ENCODE peak calls at places on chromosomes 2 and 18, in five cellular contexts. B is K562, U is H1, C is HepG2, S is GM12878. I is an unnamed sample.

GRCh38 chr2:44195714-44196113 is 27.0 kb downstream of the PPM1B start:
- DNase-seq in B (no peak), U (no peak), C (no peak), S (no peak), I (no peak)

GRCh38 chr2:55961318-55961911 is 37.8 kb upstream of the EFEMP1 start:
- DNase-seq in B (peak), U (no peak), C (peak), S (no peak), I (peak)

GRCh38 chr2:232203936-232204335 is 174.6 kb upstream of the ALPP start:
- DNase-seq in B (no peak), U (no peak), C (no peak), S (no peak), I (no peak)

GRCh38 chr18:23964282-23965238 is 50.0 kb upstream of the TTC39C start:
- DNase-seq in B (peak), U (no peak), C (no peak), S (no peak), I (no peak)

GRCh38 chr2:227884511-227884947 is 13.1 kb downstream of the DAW1 start:
- DNase-seq in B (peak), U (peak), C (peak), S (no peak), I (peak)

GRCh38 chr2:124149571-124149970 is 124.5 kb downstream of the CNTNAP5 start:
- DNase-seq in B (no peak), U (no peak), C (no peak), S (no peak), I (no peak)

GRCh38 chr2:56239030-56239429 is 55.2 kb downstream of the CCDC85A start:
- DNase-seq in B (no peak), U (no peak), C (no peak), S (no peak), I (no peak)

GRCh38 chr2:37809525-37809924 is 115.6 kb upstream of the RMDN2 start:
- DNase-seq in B (peak), U (no peak), C (no peak), S (no peak), I (no peak)

GRCh38 chr2:45119038-45119437 is 109.8 kb upstream of the SIX2 start:
- DNase-seq in B (no peak), U (no peak), C (peak), S (no peak), I (peak)

GRCh38 chr2:241214209-241214608 is 25.7 kb downstream of the ANO7 start:
- DNase-seq in B (no peak), U (no peak), C (peak), S (no peak), I (no peak)

GRCh38 chr2:64276417-64277095 is 132.3 kb upstream of the PELI1 start:
- DNase-seq in B (no peak), U (peak), C (no peak), S (no peak), I (no peak)

GRCh38 chr2:37842732-37843353 is 82.2 kb upstream of the RMDN2 start:
- DNase-seq in B (no peak), U (no peak), C (no peak), S (no peak), I (no peak)

GRCh38 chr2:110678457-110679336 is 834 bp upstream of the BUB1 start:
- DNase-seq in B (peak), U (no peak), C (no peak), S (no peak), I (peak)

DNA sequence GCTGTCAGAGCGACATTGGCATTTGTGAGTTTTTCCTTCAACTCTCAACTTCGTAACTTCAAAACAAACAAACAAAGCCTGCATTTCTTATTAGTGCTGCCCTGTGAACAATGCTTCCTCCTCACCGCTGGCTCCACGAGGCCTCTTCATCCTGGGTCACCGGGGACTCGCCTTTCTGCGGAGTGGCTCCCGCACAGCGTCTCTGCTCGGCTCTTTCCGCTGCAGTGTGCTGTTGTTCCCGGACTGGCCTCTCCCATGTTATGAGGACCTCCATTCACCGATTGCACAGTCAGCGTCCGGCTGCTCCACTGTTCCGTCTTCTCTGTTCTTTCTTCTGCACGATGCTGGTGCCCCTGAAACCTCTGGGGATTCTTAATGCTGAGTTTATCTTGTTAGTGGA is 16.2 kb downstream of the COLEC11 start:
- DNase-seq in B (no peak), U (no peak), C (no peak), S (no peak), I (no peak)
- TF ChIP-seq KDM1A in B (no peak), U (no peak), C (no peak), S (no peak), I (no peak)

GRCh38 chr2:169732583-169733358 is 861 bp upstream of the KLHL23 start:
- DNase-seq in B (peak), U (no peak), C (peak), S (no peak), I (peak)

GRCh38 chr2:169732075-169732474 is 1.6 kb upstream of the KLHL23 start:
- DNase-seq in B (no peak), U (no peak), C (no peak), S (no peak), I (no peak)

GRCh38 chr2:169735623-169736022 is 2.0 kb downstream of the KLHL23 start:
- DNase-seq in B (no peak), U (no peak), C (no peak), S (no peak), I (no peak)

GRCh38 chr2:169736902-169737301 is 3.3 kb downstream of the KLHL23 start:
- DNase-seq in B (peak), U (no peak), C (no peak), S (no peak), I (no peak)

DNA sequence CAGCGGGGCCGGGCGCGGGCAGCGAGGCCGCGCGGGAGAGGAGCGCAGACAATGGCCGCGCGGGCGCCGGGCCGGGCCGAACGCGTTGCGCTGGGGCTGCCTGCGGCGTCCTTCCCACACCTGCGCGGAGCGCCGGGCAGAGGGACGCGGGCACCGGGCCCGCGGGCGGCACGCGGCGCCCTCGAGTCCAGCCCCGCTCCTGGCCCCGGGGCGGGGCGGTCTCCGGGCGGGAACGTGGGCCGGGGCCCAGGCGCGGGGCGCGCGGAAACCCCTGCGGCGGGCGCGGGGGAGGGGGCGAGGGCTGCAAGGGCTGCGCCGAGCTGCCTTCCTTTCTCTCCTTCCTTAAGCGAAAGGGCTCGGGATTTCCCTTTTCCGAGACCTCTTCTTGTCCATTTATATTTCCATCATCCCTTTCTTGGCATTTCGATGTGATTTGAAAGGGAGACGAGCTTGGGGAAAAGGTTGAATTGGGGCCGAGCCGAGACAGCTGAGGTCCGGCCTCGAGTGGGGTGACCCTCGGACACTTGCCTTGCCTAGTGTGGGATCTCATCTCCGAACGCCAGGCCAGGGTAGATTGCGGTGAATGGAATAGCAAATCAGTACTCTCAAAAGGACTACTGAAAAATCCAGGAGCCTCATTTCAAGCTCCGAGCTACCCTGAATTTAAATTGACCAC is 678 bp downstream of the KLHL23 start:
- DNase-seq in B (peak), U (no peak), C (no peak), S (no peak), I (no peak)
- TF ChIP-seq HDAC2 in B (no peak), U (no peak), C (peak), S (no peak), I (no peak)

GRCh38 chr2:119910566-119910965 is 102.3 kb upstream of the EPB41L5 start:
- DNase-seq in B (no peak), U (no peak), C (no peak), S (no peak), I (no peak)

DNA sequence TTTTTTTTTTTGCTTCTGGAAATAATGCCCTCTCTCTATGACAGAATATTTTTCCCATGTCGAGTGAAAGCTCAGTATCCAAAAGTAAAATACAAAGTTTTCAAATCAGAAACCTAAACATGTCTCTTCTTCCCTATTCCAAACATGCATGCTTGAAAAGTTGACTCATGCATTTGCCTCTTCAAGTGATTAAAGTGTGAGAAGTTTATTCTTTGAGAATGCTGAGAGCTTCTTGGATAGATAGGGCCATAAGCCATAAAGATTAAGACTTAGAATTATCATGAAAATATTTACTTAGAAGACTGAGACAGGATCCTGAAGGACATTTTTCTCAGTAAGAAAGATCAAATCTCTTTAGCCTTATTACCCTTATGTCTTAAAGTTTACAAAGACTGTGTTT is 98.6 kb upstream of the EPB41L5 start:
- DNase-seq in B (no peak), U (no peak), C (no peak), S (no peak), I (no peak)
- TF ChIP-seq MAX in B (no peak), U (no peak), C (no peak), S (no peak), I (no peak)

DNA sequence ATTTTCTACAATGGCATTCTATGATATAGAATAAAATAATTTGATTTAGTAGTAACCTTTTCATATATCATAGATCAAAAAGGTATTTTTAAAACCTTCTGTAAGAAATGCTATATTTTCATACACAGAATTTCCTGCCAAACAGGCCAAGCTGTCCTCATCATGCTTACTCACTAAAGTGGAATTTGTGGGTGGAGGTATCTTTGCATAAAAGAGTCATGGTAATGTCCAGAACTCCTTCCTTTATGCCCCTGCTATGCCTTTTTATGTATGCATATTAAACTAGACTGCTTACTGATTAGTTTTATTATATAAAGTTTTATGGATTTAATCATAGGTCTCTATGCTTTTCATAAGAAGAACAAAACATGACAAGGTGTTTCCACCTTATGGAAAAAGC is 27.5 kb upstream of the MARCHF7 start:
- DNase-seq in B (no peak), U (no peak), C (no peak), S (no peak), I (peak)
- TF ChIP-seq KDM1A in B (no peak), U (no peak), C (no peak), S (no peak), I (no peak)

DNA sequence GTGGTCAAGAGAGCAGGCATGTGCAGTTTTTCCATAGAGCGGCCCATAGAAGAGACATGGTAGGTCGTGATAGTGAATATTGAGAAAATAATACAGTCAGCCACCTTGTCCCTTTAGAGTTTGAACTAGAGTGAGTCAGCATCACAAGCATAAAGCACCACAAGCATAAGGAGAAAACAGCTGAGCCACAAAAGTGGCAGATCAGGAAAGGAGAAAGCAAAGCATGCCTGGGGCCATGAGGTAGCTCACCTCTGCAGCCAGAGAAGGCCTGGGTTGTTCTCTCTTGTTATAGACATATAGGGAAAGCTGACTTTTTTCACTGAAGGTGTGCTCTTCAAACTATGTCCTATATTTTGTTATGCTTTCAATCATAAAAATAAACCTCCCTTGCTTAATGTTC is 879.0 kb downstream of the DSC3 start:
- DNase-seq in B (no peak), U (no peak), C (no peak), S (no peak), I (no peak)
- TF ChIP-seq HDAC2 in B (no peak), U (no peak), C (no peak), S (no peak), I (no peak)

DNA sequence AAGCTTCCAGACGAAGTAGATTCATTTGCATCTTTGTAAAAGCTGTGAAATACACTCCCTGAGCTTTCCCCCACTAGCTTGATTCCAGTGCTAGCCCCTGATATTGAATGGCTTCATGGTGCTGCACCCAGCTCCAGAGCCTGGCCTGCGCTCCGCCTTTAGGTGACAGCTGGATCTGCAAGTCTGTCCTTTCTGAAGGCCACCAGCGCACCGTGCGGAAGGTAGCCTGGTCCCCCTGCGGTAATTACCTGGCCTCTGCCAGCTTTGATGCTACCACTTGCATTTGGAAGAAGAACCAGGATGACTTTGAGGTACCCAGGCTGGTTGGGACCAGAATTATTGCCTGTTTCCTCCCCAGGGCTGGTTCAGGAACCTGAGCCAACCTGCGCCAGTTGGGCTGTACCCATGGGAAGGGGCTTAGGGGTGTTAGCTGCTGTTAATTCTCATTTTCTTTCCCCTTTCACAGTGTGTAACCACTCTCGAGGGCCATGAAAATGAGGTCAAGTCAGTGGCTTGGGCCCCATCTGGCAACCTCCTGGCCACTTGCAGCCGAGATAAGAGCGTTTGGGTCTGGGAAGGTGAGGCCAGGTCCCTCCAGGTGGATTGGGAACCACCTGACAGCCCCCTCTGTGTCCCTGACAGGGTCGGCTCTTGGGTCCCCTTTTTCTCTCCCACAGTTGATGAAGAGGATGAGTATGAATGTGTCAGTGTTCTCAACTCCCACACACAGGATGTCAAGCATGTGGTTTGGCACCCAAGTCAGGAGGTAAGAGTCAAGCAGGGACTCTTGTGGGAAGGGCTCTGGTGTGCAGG is 1.3 kb downstream of the CIAO1 start:
- DNase-seq in B (peak), U (no peak), C (peak), S (no peak), I (peak)
- TF ChIP-seq MAX in B (no peak), U (no peak), C (peak), S (no peak), I (no peak)

GRCh38 chr2:221371347-221371746 is 200.8 kb downstream of the EPHA4 start:
- DNase-seq in B (no peak), U (no peak), C (no peak), S (no peak), I (no peak)

GRCh38 chr2:221370942-221371221 is 201.2 kb downstream of the EPHA4 start:
- DNase-seq in B (no peak), U (no peak), C (no peak), S (no peak), I (no peak)

GRCh38 chr2:221374234-221374633 is 197.9 kb downstream of the EPHA4 start:
- DNase-seq in B (no peak), U (no peak), C (no peak), S (no peak), I (no peak)

GRCh38 chr2:221370076-221370941 is 201.8 kb downstream of the EPHA4 start:
- DNase-seq in B (no peak), U (no peak), C (no peak), S (no peak), I (no peak)

DNA sequence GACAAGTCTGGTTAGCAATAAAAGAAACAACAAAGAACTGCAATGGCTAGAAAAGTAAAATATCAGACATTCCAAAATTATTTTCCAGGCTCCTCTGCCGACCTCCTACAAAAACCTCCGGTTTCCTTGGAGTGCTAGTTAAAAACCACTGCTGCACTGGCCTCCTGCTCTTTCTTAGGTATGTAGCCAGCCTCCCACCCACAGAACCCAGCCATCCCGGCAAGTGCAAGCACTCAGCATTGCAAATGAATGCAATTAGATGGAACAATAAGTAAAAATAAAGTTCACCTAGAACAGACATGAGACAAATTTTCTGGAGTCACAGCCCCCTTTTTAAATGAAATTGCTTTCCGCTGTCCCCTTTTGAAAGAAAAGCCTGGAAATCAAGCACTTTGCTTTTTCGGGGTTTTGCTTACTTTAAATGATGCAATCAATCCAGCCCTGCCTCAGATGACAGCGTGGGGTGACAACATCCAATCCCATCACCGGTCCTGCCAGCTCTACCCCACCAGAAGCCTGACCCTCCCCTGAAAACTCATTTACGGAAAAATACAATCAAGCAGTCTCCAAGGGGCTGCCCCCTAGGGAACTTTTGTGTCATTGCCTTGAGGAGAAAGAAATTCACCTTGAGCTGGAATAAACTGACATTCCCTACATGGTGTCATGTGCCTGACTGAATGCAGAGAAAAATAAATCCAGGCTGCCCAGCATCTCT is 199.8 kb downstream of the EPHA4 start:
- DNase-seq in B (no peak), U (peak), C (no peak), S (no peak), I (no peak)
- TF ChIP-seq KDM1A in B (no peak), U (no peak), C (no peak), S (no peak), I (no peak)

DNA sequence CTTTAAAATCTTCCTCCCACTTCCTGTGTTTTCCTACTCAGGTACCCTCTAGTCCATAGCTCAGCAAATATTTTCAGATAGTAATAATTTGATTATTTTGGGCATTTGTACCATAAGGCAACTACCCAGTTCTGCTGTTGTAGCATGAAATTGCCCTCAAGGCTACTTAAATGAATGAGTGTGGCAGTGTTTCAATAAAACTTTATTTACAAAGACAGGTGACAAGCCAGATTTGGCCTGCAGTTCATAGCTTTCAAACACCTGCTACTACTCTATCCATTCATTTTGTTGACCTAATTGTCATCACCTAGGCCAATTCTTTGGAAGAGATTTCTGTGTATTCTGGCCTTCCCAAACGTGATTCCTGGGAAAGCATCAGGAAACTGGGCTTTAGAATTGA is 28.9 kb downstream of the NYAP2 start:
- DNase-seq in B (no peak), U (no peak), C (no peak), S (no peak), I (no peak)
- TF ChIP-seq HDAC2 in B (no peak), U (no peak), C (no peak), S (no peak), I (no peak)

GRCh38 chr2:221896505-221897151 is 324.5 kb upstream of the EPHA4 start:
- DNase-seq in B (no peak), U (no peak), C (no peak), S (no peak), I (no peak)
- TF ChIP-seq MAX in B (no peak), U (no peak), C (no peak), S (no peak), I (no peak)

I was measured in A549.